ENCODE peak calls at places on chromosomes 5 and 9, in four cellular contexts. K is A172, I is WTC11, D is NCI-H1105. N is an unnamed sample.
A peak's percentile ranks its signal among the peaks of the same experiment; 100 is the strongest.

GRCh38 chr5:77743181-77743580 is 33.0 kb downstream of the TBCA start:
- DNase-seq in K (no peak), I (no peak), D (no peak), N (no peak)

GRCh38 chr9:135478858-135479468 is 619 bp upstream of the PPP1R26 start:
- DNase-seq in K (no peak), I (peak; percentile 38), D (no peak), N (peak; percentile 37)

GRCh38 chr9:114155263-114155966 is at the start of gene COL27A1:
- DNase-seq in K (peak; percentile 66), I (peak; percentile 96), D (peak; percentile 56), N (peak; percentile 97)

GRCh38 chr9:12604154-12604825 is 88.9 kb upstream of the TYRP1 start:
- DNase-seq in K (peak; percentile 91), I (no peak), D (no peak), N (no peak)

GRCh38 chr5:84383816-84384603 is 670 bp downstream of the EDIL3 start:
- DNase-seq in K (peak; percentile 36), I (peak; percentile 76), D (no peak), N (peak; percentile 54)

GRCh38 chr5:96655506-96655905 is 6.7 kb upstream of the CAST start:
- DNase-seq in K (peak; percentile 47), I (no peak), D (no peak), N (no peak)

GRCh38 chr9:81395301-81396054 is 293.9 kb downstream of the TLE1 start:
- DNase-seq in K (no peak), I (no peak), D (no peak), N (no peak)

GRCh38 chr5:134574521-134574920 is 49.1 kb downstream of the JADE2 start:
- DNase-seq in K (no peak), I (no peak), D (no peak), N (no peak)

GRCh38 chr5:177098103-177098771 is 11.5 kb downstream of the FGFR4 start:
- DNase-seq in K (no peak), I (no peak), D (no peak), N (no peak)

GRCh38 chr5:115329475-115329874 is 33.0 kb upstream of the CCDC112 start:
- DNase-seq in K (no peak), I (peak; percentile 57), D (no peak), N (no peak)

GRCh38 chr9:109319631-109320233 is 1.1 kb downstream of the EPB41L4B start:
- DNase-seq in K (no peak), I (no peak), D (no peak), N (peak; percentile 13)

GRCh38 chr5:99059685-99060084 is 130.9 kb upstream of the CHD1 start:
- DNase-seq in K (no peak), I (no peak), D (no peak), N (no peak)

GRCh38 chr9:75071530-75072122 is 16.3 kb downstream of the NMRK1 start:
- DNase-seq in K (peak; percentile 40), I (no peak), D (no peak), N (no peak)

GRCh38 chr5:126938461-126938860 is 91.9 kb downstream of the MARCHF3 start:
- DNase-seq in K (peak; percentile 22), I (no peak), D (no peak), N (no peak)

GRCh38 chr5:109688647-109688998 is 1.1 kb upstream of the MAN2A1 start:
- DNase-seq in K (peak; percentile 32), I (no peak), D (peak; percentile 22), N (peak; percentile 42)